ENCODE peak calls at places on chromosomes 12 and 14, in ten cellular contexts. One of them, this sample, is unnamed.

GRCh38 chr14:81662570-81663161 is 129.0 kb upstream of the SEL1L start:
- DNase-seq in astrocyte of the spinal cord: no peak
- DNase-seq in A549: no peak
- DNase-seq in choroid plexus epithelial cell: no peak
- DNase-seq in fibroblast of the aortic adventitia: no peak
- DNase-seq in lung: no peak
- DNase-seq in left ventricle myocardium inferior: no peak
- DNase-seq in cardiac muscle cell: peak; percentile 22
- DNase-seq in uterus: no peak
- DNase-seq in HepG2: no peak
- DNase-seq in this sample: no peak

GRCh38 chr14:93496856-93497255 is 66.1 kb downstream of the UNC79 start:
- DNase-seq in uterus: no peak
- DNase-seq in cardiac muscle cell: no peak
- DNase-seq in HepG2: no peak
- DNase-seq in A549: no peak
- DNase-seq in choroid plexus epithelial cell: no peak
- DNase-seq in left ventricle myocardium inferior: no peak
- DNase-seq in fibroblast of the aortic adventitia: no peak
- DNase-seq in astrocyte of the spinal cord: no peak
- DNase-seq in lung: no peak
- DNase-seq in this sample: no peak

GRCh38 chr12:43742106-43742505 is 16.5 kb downstream of the PUS7L start:
- DNase-seq in HepG2: no peak
- DNase-seq in fibroblast of the aortic adventitia: peak; percentile 81
- DNase-seq in A549: no peak
- DNase-seq in astrocyte of the spinal cord: peak; percentile 83
- DNase-seq in uterus: no peak
- DNase-seq in left ventricle myocardium inferior: no peak
- DNase-seq in choroid plexus epithelial cell: peak; percentile 93
- DNase-seq in lung: no peak
- DNase-seq in cardiac muscle cell: no peak
- DNase-seq in this sample: peak; percentile 75

GRCh38 chr14:100535287-100536131 is 51.7 kb downstream of the BEGAIN start:
- DNase-seq in A549: no peak
- DNase-seq in left ventricle myocardium inferior: peak; percentile 9
- DNase-seq in lung: no peak
- DNase-seq in fibroblast of the aortic adventitia: no peak
- DNase-seq in cardiac muscle cell: no peak
- DNase-seq in HepG2: no peak
- DNase-seq in astrocyte of the spinal cord: no peak
- DNase-seq in choroid plexus epithelial cell: no peak
- DNase-seq in uterus: peak; percentile 13
- DNase-seq in this sample: no peak

GRCh38 chr12:70249903-70250302 is 6.7 kb downstream of the CNOT2 start:
- DNase-seq in A549: no peak
- DNase-seq in choroid plexus epithelial cell: no peak
- DNase-seq in HepG2: no peak
- DNase-seq in lung: no peak
- DNase-seq in astrocyte of the spinal cord: no peak
- DNase-seq in left ventricle myocardium inferior: no peak
- DNase-seq in cardiac muscle cell: no peak
- DNase-seq in uterus: no peak
- DNase-seq in fibroblast of the aortic adventitia: no peak
- DNase-seq in this sample: no peak

GRCh38 chr12:130709151-130710000 is 6.7 kb downstream of the RIMBP2 start:
- DNase-seq in uterus: no peak
- DNase-seq in choroid plexus epithelial cell: no peak
- DNase-seq in cardiac muscle cell: no peak
- DNase-seq in lung: no peak
- DNase-seq in astrocyte of the spinal cord: no peak
- DNase-seq in fibroblast of the aortic adventitia: no peak
- DNase-seq in left ventricle myocardium inferior: no peak
- DNase-seq in A549: no peak
- DNase-seq in HepG2: no peak
- DNase-seq in this sample: no peak

GRCh38 chr14:102655154-102655553 is 62.7 kb downstream of the RCOR1 start:
- DNase-seq in uterus: no peak
- DNase-seq in A549: peak; percentile 51
- DNase-seq in astrocyte of the spinal cord: peak; percentile 57
- DNase-seq in cardiac muscle cell: no peak
- DNase-seq in fibroblast of the aortic adventitia: peak; percentile 55
- DNase-seq in choroid plexus epithelial cell: peak; percentile 71
- DNase-seq in lung: no peak
- DNase-seq in HepG2: peak; percentile 74
- DNase-seq in left ventricle myocardium inferior: no peak
- DNase-seq in this sample: peak; percentile 78

GRCh38 chr12:52879394-52880351 is 25.2 kb downstream of the KRT8 start:
- DNase-seq in HepG2: peak; percentile 83
- DNase-seq in astrocyte of the spinal cord: peak; percentile 87
- DNase-seq in choroid plexus epithelial cell: peak; percentile 90
- DNase-seq in cardiac muscle cell: peak; percentile 91
- DNase-seq in A549: peak; percentile 98
- DNase-seq in fibroblast of the aortic adventitia: peak; percentile 92
- DNase-seq in left ventricle myocardium inferior: peak; percentile 68
- DNase-seq in lung: peak; percentile 79
- DNase-seq in uterus: peak; percentile 73
- DNase-seq in this sample: peak; percentile 91

GRCh38 chr14:97270308-97270707 is 473.1 kb downstream of the VRK1 start:
- DNase-seq in HepG2: peak; percentile 5
- DNase-seq in astrocyte of the spinal cord: no peak
- DNase-seq in lung: no peak
- DNase-seq in choroid plexus epithelial cell: no peak
- DNase-seq in left ventricle myocardium inferior: no peak
- DNase-seq in uterus: no peak
- DNase-seq in A549: no peak
- DNase-seq in fibroblast of the aortic adventitia: no peak
- DNase-seq in cardiac muscle cell: no peak
- DNase-seq in this sample: no peak

GRCh38 chr12:73950506-73950905 is 587.1 kb upstream of the ATXN7L3B start:
- DNase-seq in HepG2: no peak
- DNase-seq in A549: no peak
- DNase-seq in astrocyte of the spinal cord: no peak
- DNase-seq in uterus: no peak
- DNase-seq in fibroblast of the aortic adventitia: no peak
- DNase-seq in left ventricle myocardium inferior: no peak
- DNase-seq in cardiac muscle cell: no peak
- DNase-seq in choroid plexus epithelial cell: no peak
- DNase-seq in lung: no peak
- DNase-seq in this sample: no peak

GRCh38 chr12:86914716-86915115 is 658.5 kb upstream of the MGAT4C start:
- DNase-seq in A549: peak; percentile 56
- DNase-seq in choroid plexus epithelial cell: peak; percentile 85
- DNase-seq in left ventricle myocardium inferior: no peak
- DNase-seq in cardiac muscle cell: peak; percentile 45
- DNase-seq in HepG2: peak; percentile 1
- DNase-seq in fibroblast of the aortic adventitia: peak; percentile 78
- DNase-seq in lung: no peak
- DNase-seq in uterus: no peak
- DNase-seq in astrocyte of the spinal cord: peak; percentile 56
- DNase-seq in this sample: peak; percentile 81

GRCh38 chr14:69547701-69548348 is 26.8 kb downstream of the CCDC177 start:
- DNase-seq in astrocyte of the spinal cord: peak; percentile 9
- DNase-seq in choroid plexus epithelial cell: peak; percentile 26
- DNase-seq in cardiac muscle cell: peak; percentile 63
- DNase-seq in uterus: no peak
- DNase-seq in lung: no peak
- DNase-seq in A549: no peak
- DNase-seq in fibroblast of the aortic adventitia: no peak
- DNase-seq in left ventricle myocardium inferior: no peak
- DNase-seq in HepG2: no peak
- DNase-seq in this sample: peak; percentile 20

GRCh38 chr12:107504503-107504885 is 181.1 kb upstream of the PWP1 start:
- DNase-seq in left ventricle myocardium inferior: no peak
- DNase-seq in choroid plexus epithelial cell: no peak
- DNase-seq in cardiac muscle cell: no peak
- DNase-seq in uterus: no peak
- DNase-seq in fibroblast of the aortic adventitia: no peak
- DNase-seq in astrocyte of the spinal cord: no peak
- DNase-seq in HepG2: no peak
- DNase-seq in lung: no peak
- DNase-seq in A549: no peak
- DNase-seq in this sample: no peak

GRCh38 chr12:130185455-130186100 is 23.3 kb downstream of the FZD10 start:
- DNase-seq in fibroblast of the aortic adventitia: no peak
- DNase-seq in lung: no peak
- DNase-seq in uterus: no peak
- DNase-seq in choroid plexus epithelial cell: no peak
- DNase-seq in left ventricle myocardium inferior: no peak
- DNase-seq in cardiac muscle cell: no peak
- DNase-seq in astrocyte of the spinal cord: no peak
- DNase-seq in HepG2: no peak
- DNase-seq in A549: no peak
- DNase-seq in this sample: no peak

GRCh38 chr14:27845902-27846301 is 920.7 kb upstream of the FOXG1 start:
- DNase-seq in fibroblast of the aortic adventitia: no peak
- DNase-seq in A549: no peak
- DNase-seq in left ventricle myocardium inferior: no peak
- DNase-seq in HepG2: no peak
- DNase-seq in choroid plexus epithelial cell: no peak
- DNase-seq in cardiac muscle cell: no peak
- DNase-seq in uterus: no peak
- DNase-seq in astrocyte of the spinal cord: no peak
- DNase-seq in lung: no peak
- DNase-seq in this sample: no peak

GRCh38 chr12:5856692-5857091 is 88.4 kb downstream of the ANO2 start:
- DNase-seq in HepG2: no peak
- DNase-seq in fibroblast of the aortic adventitia: no peak
- DNase-seq in astrocyte of the spinal cord: peak; percentile 3
- DNase-seq in lung: no peak
- DNase-seq in choroid plexus epithelial cell: no peak
- DNase-seq in left ventricle myocardium inferior: no peak
- DNase-seq in A549: no peak
- DNase-seq in cardiac muscle cell: no peak
- DNase-seq in uterus: no peak
- DNase-seq in this sample: no peak

DNA sequence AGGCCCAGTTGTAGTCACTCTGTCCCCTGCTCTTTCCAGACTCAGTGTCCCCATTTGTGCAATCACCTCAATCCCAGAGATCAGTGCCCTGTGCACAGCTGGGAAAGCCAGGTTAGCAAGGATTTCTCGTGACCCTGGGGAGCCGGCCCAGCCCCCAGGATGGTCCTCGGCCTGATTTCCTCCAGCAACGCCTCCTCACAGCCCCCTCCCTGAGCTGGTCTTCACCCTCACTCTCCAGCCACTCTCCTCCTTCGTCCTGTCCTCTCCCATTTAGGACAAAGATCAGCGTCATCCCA is 194.8 kb upstream of the C14orf180 start:
- DNase-seq in A549: no peak
- DNase-seq in HepG2: no peak
- DNase-seq in lung: no peak
- DNase-seq in astrocyte of the spinal cord: no peak
- DNase-seq in cardiac muscle cell: no peak
- DNase-seq in choroid plexus epithelial cell: no peak
- DNase-seq in fibroblast of the aortic adventitia: no peak
- DNase-seq in uterus: no peak
- DNase-seq in left ventricle myocardium inferior: no peak
- DNase-seq in this sample: no peak
- H3K4me3 ChIP-seq in A549: no peak overlapping the region
- H3K4me3 ChIP-seq in HepG2: no peak overlapping the region
- H3K4me3 ChIP-seq in lung: no peak overlapping the region
- H3K4me3 ChIP-seq in astrocyte of the spinal cord: no peak overlapping the region
- H3K4me3 ChIP-seq in cardiac muscle cell: no peak overlapping the region
- H3K4me3 ChIP-seq in choroid plexus epithelial cell: no peak overlapping the region
- H3K4me3 ChIP-seq in fibroblast of the aortic adventitia: no peak overlapping the region
- H3K4me3 ChIP-seq in uterus: no peak overlapping the region
- H3K4me3 ChIP-seq in left ventricle myocardium inferior: no peak overlapping the region
- H3K4me3 ChIP-seq in this sample: no peak overlapping the region

GRCh38 chr12:81077329-81077685 is 572 bp upstream of the ACSS3 start:
- DNase-seq in cardiac muscle cell: peak; percentile 60
- DNase-seq in choroid plexus epithelial cell: peak; percentile 66
- DNase-seq in A549: no peak
- DNase-seq in lung: peak; percentile 46
- DNase-seq in fibroblast of the aortic adventitia: peak; percentile 7
- DNase-seq in uterus: peak; percentile 49
- DNase-seq in left ventricle myocardium inferior: peak; percentile 41
- DNase-seq in astrocyte of the spinal cord: peak; percentile 43
- DNase-seq in HepG2: peak; percentile 79
- DNase-seq in this sample: no peak
- H3K4me3 ChIP-seq in cardiac muscle cell: peak overlapping the region; percentile 62
- H3K4me3 ChIP-seq in choroid plexus epithelial cell: peak overlapping the region; percentile 75
- H3K4me3 ChIP-seq in A549: peak overlapping the region; percentile 27
- H3K4me3 ChIP-seq in lung: no peak overlapping the region
- H3K4me3 ChIP-seq in fibroblast of the aortic adventitia: no peak overlapping the region
- H3K4me3 ChIP-seq in uterus: peak overlapping the region; percentile 52
- H3K4me3 ChIP-seq in left ventricle myocardium inferior: peak overlapping the region; percentile 83
- H3K4me3 ChIP-seq in astrocyte of the spinal cord: peak overlapping the region; percentile 51
- H3K4me3 ChIP-seq in HepG2: peak overlapping the region; percentile 85
- H3K4me3 ChIP-seq in this sample: peak overlapping the region; percentile 49

DNA sequence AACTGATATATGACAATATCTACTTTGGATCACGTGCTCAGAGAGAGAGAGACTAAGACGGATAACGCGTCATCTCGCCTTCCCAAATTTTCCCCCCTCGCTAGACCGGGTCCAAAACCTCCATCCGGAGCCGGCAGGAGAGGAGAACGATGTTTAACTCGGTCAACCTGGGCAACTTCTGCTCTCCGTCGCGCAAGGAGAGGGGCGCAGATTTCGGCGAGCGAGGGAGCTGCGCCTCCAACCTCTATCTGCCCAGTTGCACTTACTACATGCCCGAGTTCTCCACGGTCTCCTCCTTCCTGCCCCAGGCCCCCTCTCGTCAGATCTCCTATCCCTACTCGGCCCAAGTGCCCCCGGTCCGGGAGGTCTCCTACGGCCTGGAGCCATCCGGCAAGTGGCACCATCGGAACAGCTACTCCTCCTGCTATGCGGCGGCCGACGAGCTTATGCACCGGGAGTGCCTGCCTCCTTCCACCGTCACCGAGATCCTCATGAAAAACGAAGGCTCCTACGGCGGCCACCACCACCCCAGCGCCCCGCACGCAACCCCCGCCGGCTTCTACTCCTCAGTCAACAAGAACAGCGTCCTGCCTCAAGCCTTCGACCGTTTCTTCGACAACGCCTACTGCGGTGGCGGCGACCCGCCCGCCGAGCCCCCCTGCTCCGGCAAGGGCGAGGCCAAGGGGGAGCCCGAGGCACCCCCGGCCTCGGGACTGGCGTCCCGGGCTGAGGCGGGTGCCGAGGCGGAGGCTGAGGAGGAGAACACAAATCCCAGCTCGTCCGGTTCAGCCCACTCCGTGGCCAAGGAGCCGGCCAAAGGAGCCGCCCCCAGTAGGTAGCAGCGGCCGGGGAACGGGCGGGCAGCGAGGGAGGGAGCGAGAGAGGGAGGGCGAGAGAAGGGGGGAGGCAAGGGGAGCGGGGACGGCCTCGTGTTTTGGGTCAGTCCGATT is at the start of gene HOXC11:
- DNase-seq in fibroblast of the aortic adventitia: no peak
- DNase-seq in uterus: no peak
- DNase-seq in left ventricle myocardium inferior: no peak
- DNase-seq in cardiac muscle cell: no peak
- DNase-seq in choroid plexus epithelial cell: no peak
- DNase-seq in lung: no peak
- DNase-seq in HepG2: no peak
- DNase-seq in A549: peak; percentile 29
- DNase-seq in astrocyte of the spinal cord: no peak
- DNase-seq in this sample: no peak
- H3K4me3 ChIP-seq in fibroblast of the aortic adventitia: no peak within 1 kb of the TSS
- H3K4me3 ChIP-seq in uterus: no peak within 1 kb of the TSS
- H3K4me3 ChIP-seq in left ventricle myocardium inferior: peak within 1 kb of the TSS; percentile 48
- H3K4me3 ChIP-seq in cardiac muscle cell: no peak within 1 kb of the TSS
- H3K4me3 ChIP-seq in choroid plexus epithelial cell: no peak within 1 kb of the TSS
- H3K4me3 ChIP-seq in lung: no peak within 1 kb of the TSS
- H3K4me3 ChIP-seq in HepG2: peak within 1 kb of the TSS; percentile 28
- H3K4me3 ChIP-seq in A549: peak within 1 kb of the TSS; percentile 57
- H3K4me3 ChIP-seq in astrocyte of the spinal cord: no peak within 1 kb of the TSS
- H3K4me3 ChIP-seq in this sample: no peak within 1 kb of the TSS

GRCh38 chr14:22095845-22096510 is 422.4 kb upstream of the OR4E1 start:
- DNase-seq in cardiac muscle cell: no peak
- DNase-seq in astrocyte of the spinal cord: no peak
- DNase-seq in choroid plexus epithelial cell: no peak
- DNase-seq in uterus: no peak
- DNase-seq in HepG2: peak; percentile 29
- DNase-seq in fibroblast of the aortic adventitia: no peak
- DNase-seq in A549: no peak
- DNase-seq in lung: no peak
- DNase-seq in left ventricle myocardium inferior: no peak
- DNase-seq in this sample: no peak
- H3K4me3 ChIP-seq in cardiac muscle cell: no peak overlapping the region
- H3K4me3 ChIP-seq in astrocyte of the spinal cord: no peak overlapping the region
- H3K4me3 ChIP-seq in choroid plexus epithelial cell: no peak overlapping the region
- H3K4me3 ChIP-seq in uterus: no peak overlapping the region
- H3K4me3 ChIP-seq in HepG2: no peak overlapping the region
- H3K4me3 ChIP-seq in fibroblast of the aortic adventitia: no peak overlapping the region
- H3K4me3 ChIP-seq in A549: no peak overlapping the region
- H3K4me3 ChIP-seq in lung: no peak overlapping the region
- H3K4me3 ChIP-seq in left ventricle myocardium inferior: no peak overlapping the region
- H3K4me3 ChIP-seq in this sample: no peak overlapping the region

This sample was measured in fibroblast of pulmonary artery.